ENCODE peak calls at places on chromosome 10, in five cellular contexts. C is SK-N-SH, Z is K562, Q is IMR-90, I is GM12878. V is an unnamed sample.
A peak's percentile ranks its signal among the peaks of the same experiment; 100 is the strongest.

GRCh38 chr10:50577681-50578350 is 45.9 kb downstream of the SGMS1 start:
- DNase-seq in C (no peak), Z (peak; percentile 65), Q (peak; percentile 75), I (no peak), V (no peak)

GRCh38 chr10:69893271-69893900 is 91.7 kb downstream of the COL13A1 start:
- DNase-seq in C (no peak), Z (no peak), Q (no peak), I (no peak), V (no peak)

GRCh38 chr10:87842776-87843497 is 20.4 kb downstream of the KLLN start:
- DNase-seq in C (no peak), Z (no peak), Q (peak; percentile 84), I (no peak), V (no peak)

GRCh38 chr10:83961620-83962019 is 177.7 kb upstream of the GHITM start:
- DNase-seq in C (peak; percentile 37), Z (no peak), Q (no peak), I (no peak), V (no peak)

GRCh38 chr10:91796332-91797076 is 1.7 kb upstream of the TNKS2 start:
- DNase-seq in C (no peak), Z (no peak), Q (no peak), I (peak; percentile 64), V (peak; percentile 15)

GRCh38 chr10:28186887-28187578 is 115.8 kb downstream of the MPP7 start:
- DNase-seq in C (no peak), Z (no peak), Q (peak; percentile 57), I (no peak), V (no peak)

GRCh38 chr10:17460732-17461131 is 6.3 kb upstream of the ST8SIA6 start:
- DNase-seq in C (no peak), Z (no peak), Q (no peak), I (no peak), V (no peak)

GRCh38 chr10:52115823-52116222 is 198.3 kb upstream of the DKK1 start:
- DNase-seq in C (no peak), Z (no peak), Q (peak; percentile 43), I (no peak), V (peak; percentile 25)

GRCh38 chr10:122407375-122408125 is 33.0 kb downstream of the PLEKHA1 start:
- DNase-seq in C (no peak), Z (no peak), Q (no peak), I (no peak), V (no peak)

GRCh38 chr10:12579954-12580858 is 230.9 kb downstream of the CAMK1D start:
- DNase-seq in C (no peak), Z (no peak), Q (no peak), I (no peak), V (peak; percentile 59)

GRCh38 chr10:63217120-63217605 is 84.0 kb downstream of the NRBF2 start:
- DNase-seq in C (peak; percentile 54), Z (no peak), Q (peak; percentile 77), I (no peak), V (peak; percentile 61)

GRCh38 chr10:124670849-124671248 is 73.3 kb downstream of the FAM53B start:
- DNase-seq in C (peak; percentile 87), Z (no peak), Q (no peak), I (no peak), V (no peak)

GRCh38 chr10:78777466-78778256 is 291.1 kb upstream of the ZMIZ1 start:
- DNase-seq in C (peak; percentile 64), Z (no peak), Q (peak; percentile 57), I (no peak), V (no peak)

GRCh38 chr10:92839191-92840085 is 8.9 kb upstream of the EXOC6 start:
- DNase-seq in C (peak; percentile 63), Z (peak; percentile 67), Q (peak; percentile 91), I (no peak), V (peak; percentile 47)

GRCh38 chr10:75544923-75545322 is 113.5 kb downstream of the LRMDA start:
- DNase-seq in C (no peak), Z (no peak), Q (no peak), I (no peak), V (no peak)

GRCh38 chr10:74439213-74439612 is 288.2 kb downstream of the ADK start:
- DNase-seq in C (peak; percentile 24), Z (no peak), Q (no peak), I (no peak), V (no peak)

GRCh38 chr10:3407208-3407607 is 234.6 kb upstream of the PITRM1 start:
- DNase-seq in C (no peak), Z (no peak), Q (peak; percentile 71), I (no peak), V (no peak)

GRCh38 chr10:29414501-29414900 is 125.6 kb downstream of the LYZL1 start:
- DNase-seq in C (no peak), Z (no peak), Q (no peak), I (no peak), V (no peak)

GRCh38 chr10:33506391-33506790 is 171.9 kb upstream of the NRP1 start:
- DNase-seq in C (no peak), Z (no peak), Q (no peak), I (no peak), V (no peak)

GRCh38 chr10:122078326-122078725 is 89.4 kb downstream of the TACC2 start:
- DNase-seq in C (peak; percentile 34), Z (no peak), Q (no peak), I (no peak), V (no peak)

GRCh38 chr10:75042292-75042974 is 69.0 kb upstream of the SAMD8 start:
- DNase-seq in C (no peak), Z (no peak), Q (peak; percentile 86), I (no peak), V (no peak)

GRCh38 chr10:109968954-109969644 is 38.7 kb upstream of the ADD3 start:
- DNase-seq in C (no peak), Z (no peak), Q (no peak), I (no peak), V (no peak)

GRCh38 chr10:106680061-106680460 is 484.4 kb downstream of the SORCS1 start:
- DNase-seq in C (no peak), Z (no peak), Q (no peak), I (no peak), V (no peak)

GRCh38 chr10:14032406-14032998 is 298.2 kb downstream of the FRMD4A start:
- DNase-seq in C (peak; percentile 45), Z (peak; percentile 83), Q (no peak), I (no peak), V (no peak)

DNA sequence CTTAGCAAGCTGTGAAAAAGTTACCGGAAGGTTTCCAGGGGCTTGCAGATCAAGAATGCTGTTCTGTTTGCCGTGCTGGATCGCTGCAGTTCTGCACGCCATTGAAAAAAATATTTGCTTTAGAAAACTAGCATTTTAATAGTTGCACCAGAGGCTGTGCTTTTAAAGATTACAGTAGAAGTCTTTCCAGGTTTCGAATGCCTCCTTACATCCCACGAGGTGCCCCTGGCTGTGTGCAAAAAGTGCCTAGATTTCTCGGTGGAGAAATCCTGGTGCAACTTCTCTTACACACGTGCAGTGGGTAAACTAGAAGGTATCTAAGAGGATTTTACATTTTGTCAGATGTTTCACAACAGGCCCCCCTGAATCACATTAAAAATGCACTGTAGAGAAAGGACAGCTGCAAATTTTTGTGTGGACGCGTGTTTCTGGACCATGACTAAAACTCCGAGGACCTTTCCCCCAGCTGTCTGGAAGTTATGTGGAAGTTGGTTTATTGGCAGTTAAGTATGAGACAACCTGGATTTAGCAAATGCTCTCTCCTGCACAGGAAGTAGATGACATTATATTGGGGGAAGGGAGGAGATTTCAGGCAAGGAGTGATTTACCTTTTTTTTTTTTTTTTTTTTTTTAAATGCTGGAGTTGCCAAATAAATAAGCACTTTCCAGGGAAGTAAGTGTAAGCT is 5.8 kb downstream of the TCF7L2 start:
- DNase-seq in C (no peak), Z (no peak), Q (peak; percentile 88), I (no peak), V (peak; percentile 63)
- H3K27ac ChIP-seq in C (peak overlapping the region; percentile 19), Z (no peak overlapping the region), Q (peak overlapping the region; percentile 68), I (no peak overlapping the region), V (peak overlapping the region; percentile 98)

DNA sequence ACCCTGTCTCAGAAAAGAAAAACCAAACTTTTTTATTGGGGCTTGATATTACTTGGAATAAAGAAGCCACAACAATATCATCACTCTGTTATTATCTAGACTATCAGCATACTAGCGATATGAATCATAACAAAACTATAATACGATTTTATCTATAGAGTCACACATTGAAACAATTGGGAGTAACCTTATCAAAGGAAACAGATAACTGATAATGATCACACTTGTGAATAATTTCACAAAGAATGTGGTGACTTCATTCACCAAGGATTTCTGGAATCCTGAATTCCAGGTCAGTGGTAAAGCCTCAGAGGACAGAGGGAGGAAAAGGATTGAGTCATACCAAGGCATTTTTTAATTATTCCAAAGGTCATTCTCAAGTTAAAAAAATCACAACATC is 32.1 kb upstream of the NMT2 start:
- DNase-seq in C (no peak), Z (no peak), Q (peak; percentile 80), I (no peak), V (peak; percentile 73)
- TF ChIP-seq RCOR1 in C (peak; percentile 9), Z (no peak), Q (no peak), I (no peak), V (no peak)

GRCh38 chr10:71516890-71517289 is 120.2 kb downstream of the CDH23 start:
- DNase-seq in C (no peak), Z (no peak), Q (no peak), I (no peak), V (no peak)
- H3K27ac ChIP-seq in C (no peak overlapping the region), Z (no peak overlapping the region), Q (no peak overlapping the region), I (no peak overlapping the region), V (no peak overlapping the region)

DNA sequence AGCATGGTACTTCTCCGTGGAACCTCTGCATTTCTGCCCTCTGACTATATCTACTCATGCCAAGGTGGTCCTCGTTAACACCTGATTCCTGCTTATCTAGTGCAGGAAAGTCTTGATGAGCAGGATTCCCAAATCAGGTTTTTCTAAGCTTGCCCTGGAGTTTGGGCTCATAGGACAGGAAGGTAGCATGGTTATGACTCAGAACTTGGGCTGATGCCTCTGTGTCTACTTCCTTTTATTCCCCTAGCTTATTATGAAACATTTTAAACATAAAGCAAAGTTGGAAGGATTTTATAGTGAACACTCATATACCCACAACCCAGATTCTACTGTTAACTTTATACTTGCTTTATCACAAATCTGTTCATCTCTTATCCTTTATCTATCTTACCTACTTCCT is 5.6 kb downstream of the SUFU start:
- DNase-seq in C (no peak), Z (no peak), Q (peak; percentile 80), I (no peak), V (no peak)
- TF ChIP-seq RCOR1 in C (no peak), Z (no peak), Q (no peak), I (no peak), V (no peak)

GRCh38 chr10:85490431-85490830 is 876.2 kb downstream of the GRID1 start:
- DNase-seq in C (no peak), Z (no peak), Q (no peak), I (no peak), V (no peak)
- H3K27ac ChIP-seq in C (no peak overlapping the region), Z (no peak overlapping the region), Q (no peak overlapping the region), I (no peak overlapping the region), V (no peak overlapping the region)